ENCODE peak calls at places on chromosomes 2 and 18, in six cellular contexts. U is stimulated activated CD8-positive, alpha-beta memory T cell treated with anti-CD3 and anti-CD28 coated beads, Interleukin-7, amount 100 ng/mL, for 1 hour; A is CD8-positive, alpha-beta memory T cell; O is memory B cell; J is activated CD4-positive, CD25-positive, alpha-beta regulatory T cell treated with anti-CD3 and anti-CD28 coated beads, Interleukin-2, amount 50 U/mL, for 16 hours; Z is stimulated activated naive CD8-positive, alpha-beta T cell treated with anti-CD3 and anti-CD28 coated beads, Interleukin-15, amount 100 ng/mL, for 72 hours. F is an unnamed sample.

GRCh38 chr2:175684466-175684865 is 317.6 kb downstream of the LNPK start:
- DNase-seq in J (no peak), A (no peak), O (no peak), Z (no peak), U (no peak), F (no peak)

GRCh38 chr2:239312081-239312501 is 88.7 kb downstream of the HDAC4 start:
- DNase-seq in A (no peak), U (no peak), Z (no peak), J (no peak), O (no peak), F (no peak)

GRCh38 chr2:106124126-106124756 is 69.9 kb downstream of the UXS1 start:
- DNase-seq in U (no peak), A (no peak), Z (no peak), J (no peak), O (no peak), F (no peak)

GRCh38 chr2:121072784-121073183 is 212.2 kb downstream of the TFCP2L1 start:
- DNase-seq in A (no peak), J (no peak), U (no peak), O (no peak), Z (no peak), F (no peak)

GRCh38 chr2:168545439-168546082 is 89.5 kb downstream of the CERS6 start:
- DNase-seq in J (no peak), Z (no peak), O (no peak), U (no peak), A (no peak), F (peak; percentile 40)

GRCh38 chr2:111704246-111704645 is 179.7 kb downstream of the ANAPC1 start:
- DNase-seq in O (no peak), U (no peak), A (no peak), Z (peak; percentile 19), J (no peak), F (no peak)

GRCh38 chr18:13374468-13375301 is 156.1 kb downstream of the LDLRAD4 start:
- DNase-seq in O (no peak), Z (no peak), A (no peak), U (no peak), J (no peak), F (no peak)

GRCh38 chr2:43324589-43325447 is 98.4 kb upstream of the ZFP36L2 start:
- DNase-seq in J (no peak), U (no peak), O (no peak), Z (no peak), A (no peak), F (peak; percentile 35)

GRCh38 chr2:218607436-218608115 is at the start of gene PLCD4:
- DNase-seq in A (no peak), U (no peak), O (no peak), Z (no peak), J (no peak), F (peak; percentile 15)

GRCh38 chr2:132577693-132578092 is 92.3 kb downstream of the LYPD1 start:
- DNase-seq in Z (no peak), U (no peak), A (no peak), O (no peak), J (no peak), F (no peak)

GRCh38 chr2:210557721-210558120 is 1.3 kb downstream of the CPS1 start:
- DNase-seq in J (no peak), Z (no peak), U (no peak), O (no peak), A (no peak), F (no peak)

F was measured in heart right ventricle.